ENCODE peak calls at places on chromosomes 5 and 9, in four cellular contexts. U is transverse colon, P is upper lobe of right lung, O is osteoblast. X is an unnamed sample.

GRCh38 chr9:110029422-110029814 is 178.5 kb downstream of the C9orf152 start:
- DNase-seq in O (no peak), P (no peak), U (no peak), X (no peak)

GRCh38 chr9:71663931-71664459 is 104.3 kb downstream of the CEMIP2 start:
- DNase-seq in P (no peak), O (no peak), U (no peak), X (no peak)

GRCh38 chr5:107277485-107278040 is 393.2 kb downstream of the EFNA5 start:
- DNase-seq in O (no peak), P (no peak), U (no peak), X (no peak)

GRCh38 chr9:114078021-114078780 is at the start of gene AMBP:
- DNase-seq in O (peak), U (peak), P (peak), X (no peak)

GRCh38 chr5:32683125-32683524 is 28.0 kb upstream of the NPR3 start:
- DNase-seq in U (no peak), O (no peak), P (no peak), X (no peak)

GRCh38 chr5:125719681-125720676 is 703.2 kb upstream of the GRAMD2B start:
- DNase-seq in P (no peak), O (peak), U (no peak), X (no peak)

GRCh38 chr5:149775785-149776184 is 45.7 kb downstream of the PPARGC1B start:
- DNase-seq in O (no peak), P (no peak), U (no peak), X (no peak)

GRCh38 chr9:100281069-100281468 is 71.7 kb downstream of the TEX10 start:
- DNase-seq in P (no peak), U (no peak), O (no peak), X (no peak)

GRCh38 chr9:68949271-68950000 is 64.5 kb downstream of the PRKACG start:
- DNase-seq in P (no peak), O (no peak), U (peak), X (no peak)

GRCh38 chr9:68470634-68471033 is 70.0 kb downstream of the TMEM252 start:
- DNase-seq in U (no peak), O (no peak), P (no peak), X (no peak)

GRCh38 chr5:180296778-180297177 is 4.9 kb upstream of the MAPK9 start:
- DNase-seq in P (no peak), O (no peak), U (no peak), X (no peak)

GRCh38 chr9:111897831-111898144 is 1.2 kb downstream of the UGCG start:
- DNase-seq in U (peak), O (no peak), P (no peak), X (no peak)

GRCh38 chr5:116544542-116545241 is 29.9 kb downstream of the SEMA6A start:
- DNase-seq in U (peak), P (no peak), O (no peak), X (no peak)

GRCh38 chr5:81014348-81014747 is 54.2 kb downstream of the RASGRF2 start:
- DNase-seq in P (no peak), U (no peak), O (no peak), X (no peak)

DNA sequence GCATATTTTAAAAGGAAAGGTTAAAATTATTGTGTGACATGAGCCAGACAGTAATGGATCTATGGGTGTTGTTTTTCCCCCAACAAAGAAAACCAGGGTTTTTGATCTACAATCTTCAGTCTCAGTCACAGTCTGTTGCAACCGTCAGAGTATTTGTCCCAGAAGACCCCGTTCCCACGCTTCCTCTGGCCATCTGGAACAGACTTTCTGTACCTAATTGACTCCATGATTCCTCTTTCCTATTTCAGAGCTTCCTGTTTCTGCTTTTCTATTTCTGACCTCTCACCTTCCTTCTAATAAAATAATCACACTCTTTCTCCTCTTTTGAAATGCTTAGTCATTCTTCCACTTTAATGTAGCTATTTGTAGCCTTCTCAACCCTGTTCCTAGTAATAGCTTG is 1044.8 kb downstream of the DTWD2 start:
- DNase-seq in O (no peak), P (no peak), U (no peak), X (no peak)
- H3K27ac ChIP-seq in O (no peak), P (no peak), U (no peak), X (no peak)

GRCh38 chr5:39505751-39506150 is 81.0 kb upstream of the DAB2 start:
- DNase-seq in P (no peak), O (peak), U (no peak), X (no peak)
- H3K27ac ChIP-seq in P (no peak), O (no peak), U (no peak), X (no peak)

GRCh38 chr5:75052461-75053285 is at the start of gene GCNT4:
- DNase-seq in O (peak), U (peak), P (peak), X (peak)

GRCh38 chr5:75051217-75051751 is 1.1 kb downstream of the GCNT4 start:
- DNase-seq in P (no peak), U (peak), O (no peak), X (no peak)

GRCh38 chr5:75048457-75048953 is 3.9 kb downstream of the GCNT4 start:
- DNase-seq in O (peak), U (no peak), P (no peak), X (no peak)

GRCh38 chr5:75049581-75050274 is 2.6 kb downstream of the GCNT4 start:
- DNase-seq in O (peak), P (no peak), U (peak), X (peak)

DNA sequence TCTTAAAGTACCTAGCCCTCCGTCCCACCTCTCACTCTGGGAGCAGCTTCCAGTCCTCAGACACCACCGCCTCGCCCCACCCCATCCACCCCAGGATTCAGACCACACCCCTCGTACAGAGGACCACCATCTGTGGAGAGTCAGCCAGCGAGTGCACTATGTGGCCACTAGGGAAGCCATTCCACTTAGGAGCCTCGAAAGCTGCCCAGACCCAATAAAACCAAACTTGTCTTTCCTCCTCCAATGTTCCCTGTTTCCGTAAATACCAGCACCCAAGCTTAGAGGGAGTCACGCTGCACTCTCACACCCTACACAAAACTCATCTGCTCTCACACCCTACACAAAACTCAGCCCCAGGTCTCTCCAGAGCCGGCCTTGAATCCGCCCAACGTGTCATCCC is 1.9 kb downstream of the GCNT4 start:
- DNase-seq in P (no peak), O (no peak), U (no peak), X (no peak)
- H3K27ac ChIP-seq in P (no peak), O (no peak), U (no peak), X (no peak)

DNA sequence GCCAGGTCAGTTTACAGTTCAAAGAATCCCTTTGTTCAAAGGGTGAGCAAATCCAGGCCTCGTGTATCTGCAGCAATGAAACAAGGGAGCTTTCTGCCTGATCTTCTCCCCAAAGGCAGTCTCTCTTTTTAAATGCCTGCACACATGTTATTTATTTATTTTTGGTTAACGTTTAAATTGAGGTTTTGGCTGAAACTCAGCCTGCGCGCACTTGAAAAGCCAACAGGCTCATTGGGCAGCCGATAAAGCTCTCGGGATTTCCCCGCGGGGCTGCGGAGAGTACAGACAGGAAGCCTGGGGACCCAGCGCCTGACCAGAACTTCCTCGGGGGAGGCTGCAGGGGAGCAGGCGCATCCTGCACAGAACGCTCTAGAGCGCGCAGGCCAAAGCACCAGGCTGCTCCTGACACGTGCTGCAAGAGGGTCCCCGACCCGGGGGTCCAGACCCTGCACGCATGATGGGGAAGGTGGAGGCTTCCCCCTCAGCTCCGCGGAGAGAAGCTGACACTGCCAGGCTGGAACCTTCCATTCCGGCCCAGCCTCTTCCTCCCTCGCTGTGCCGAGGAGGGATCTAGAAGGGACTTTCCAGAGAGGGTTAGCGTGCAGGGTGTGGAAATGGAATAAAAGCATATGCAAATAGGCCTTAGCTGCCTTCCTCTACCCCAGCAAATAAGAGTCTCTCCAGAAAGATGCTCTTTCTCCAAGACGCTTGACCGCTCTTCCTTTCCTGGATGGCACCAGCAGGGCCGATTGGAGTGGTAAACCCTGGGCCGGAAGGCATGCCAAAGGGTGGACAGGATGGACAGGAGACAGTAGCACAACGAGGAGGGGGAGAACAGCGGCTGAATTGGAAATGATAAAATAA is 46.1 kb downstream of the PTTG1 start:
- DNase-seq in U (peak), P (peak), O (peak), X (peak)
- H3K27ac ChIP-seq in U (peak), P (peak), O (peak), X (peak)

GRCh38 chr5:154005648-154006047 is 33.1 kb downstream of the FAM114A2 start:
- DNase-seq in U (no peak), P (no peak), O (no peak), X (no peak)

GRCh38 chr5:154002093-154002492 is 36.6 kb downstream of the FAM114A2 start:
- DNase-seq in O (no peak), P (no peak), U (no peak), X (no peak)

GRCh38 chr5:153999995-154000394 is 38.7 kb downstream of the FAM114A2 start:
- DNase-seq in U (no peak), P (no peak), O (no peak), X (no peak)

GRCh38 chr5:154000703-154001102 is 38.0 kb downstream of the FAM114A2 start:
- DNase-seq in U (no peak), O (no peak), P (no peak), X (no peak)

GRCh38 chr5:154002511-154003020 is 36.1 kb downstream of the FAM114A2 start:
- DNase-seq in O (peak), P (no peak), U (no peak), X (no peak)
- H3K27ac ChIP-seq in O (no peak), P (peak), U (peak), X (peak)